ENCODE peak calls at places on chromosome 18, in five cellular contexts. B is fibroblast of lung, Y is neural progenitor cell, S is GM23248, E is keratinocyte. N is an unnamed sample.

GRCh38 chr18:36035253-36035652 is 32.1 kb downstream of the RPRD1A start:
- DNase-seq in B (peak), Y (no peak), S (peak), E (no peak), N (peak)

GRCh38 chr18:13831864-13832508 is 8.0 kb downstream of the MC5R start:
- DNase-seq in B (no peak), Y (peak), S (no peak), E (no peak), N (peak)

GRCh38 chr18:29328932-29329331 is 1152.0 kb upstream of the CDH2 start:
- DNase-seq in B (no peak), Y (no peak), S (no peak), E (no peak), N (no peak)

GRCh38 chr18:53093650-53094049 is 753.7 kb downstream of the DCC start:
- DNase-seq in B (no peak), Y (no peak), S (no peak), E (no peak), N (no peak)

GRCh38 chr18:41938445-41938844 is 16.6 kb upstream of the PIK3C3 start:
- DNase-seq in B (peak), Y (no peak), S (peak), E (no peak), N (peak)

GRCh38 chr18:40012931-40013609 is 1942.0 kb upstream of the PIK3C3 start:
- DNase-seq in B (peak), Y (no peak), S (peak), E (no peak), N (no peak)

GRCh38 chr18:11976463-11976862 is 4.8 kb upstream of the IMPA2 start:
- DNase-seq in B (no peak), Y (no peak), S (no peak), E (no peak), N (no peak)

GRCh38 chr18:62101236-62101635 is 85.6 kb downstream of the PIGN start:
- DNase-seq in B (peak), Y (no peak), S (peak), E (no peak), N (no peak)

GRCh38 chr18:45004531-45004930 is 323.8 kb downstream of the SETBP1 start:
- DNase-seq in B (peak), Y (no peak), S (peak), E (no peak), N (no peak)

GRCh38 chr18:7516505-7517117 is 50.5 kb upstream of the PTPRM start:
- DNase-seq in B (no peak), Y (no peak), S (no peak), E (no peak), N (no peak)

GRCh38 chr18:13217971-13218375 is 587 bp upstream of the LDLRAD4 start:
- DNase-seq in B (peak), Y (peak), S (no peak), E (no peak), N (no peak)

GRCh38 chr18:79523738-79524180 is 128.0 kb downstream of the NFATC1 start:
- DNase-seq in B (no peak), Y (no peak), S (no peak), E (no peak), N (no peak)

GRCh38 chr18:36808681-36809080 is 20.1 kb downstream of the TPGS2 start:
- DNase-seq in B (peak), Y (no peak), S (peak), E (no peak), N (no peak)

GRCh38 chr18:57427429-57428181 is 7.6 kb upstream of the ONECUT2 start:
- DNase-seq in B (no peak), Y (peak), S (peak), E (no peak), N (no peak)

GRCh38 chr18:8668381-8668780 is 37.0 kb upstream of the MTCL1 start:
- DNase-seq in B (no peak), Y (no peak), S (no peak), E (no peak), N (no peak)

GRCh38 chr18:9285604-9286003 is 49.0 kb upstream of the TWSG1 start:
- DNase-seq in B (no peak), Y (no peak), S (no peak), E (no peak), N (no peak)

GRCh38 chr18:61554946-61555361 is 221.7 kb downstream of the CDH20 start:
- DNase-seq in B (peak), Y (no peak), S (no peak), E (no peak), N (no peak)

GRCh38 chr18:56637897-56638231 is 528 bp downstream of the TXNL1 start:
- DNase-seq in B (no peak), Y (peak), S (no peak), E (no peak), N (peak)

GRCh38 chr18:67875936-67876335 is 359.4 kb upstream of the DSEL start:
- DNase-seq in B (peak), Y (no peak), S (no peak), E (no peak), N (peak)

GRCh38 chr18:7084080-7084765 is 33.4 kb downstream of the LAMA1 start:
- DNase-seq in B (peak), Y (no peak), S (peak), E (no peak), N (no peak)

GRCh38 chr18:44320619-44321460 is 359.8 kb upstream of the SETBP1 start:
- DNase-seq in B (no peak), Y (no peak), S (no peak), E (no peak), N (no peak)

GRCh38 chr18:69757733-69758132 is 189.9 kb downstream of the CD226 start:
- DNase-seq in B (peak), Y (peak), S (peak), E (no peak), N (peak)

GRCh38 chr18:35130236-35130635 is 89.0 kb downstream of the MAPRE2 start:
- DNase-seq in B (no peak), Y (no peak), S (no peak), E (no peak), N (no peak)

GRCh38 chr18:76495435-76496199 is 575 bp upstream of the ZNF516 start:
- DNase-seq in B (peak), Y (peak), S (peak), E (no peak), N (peak)
- TF ChIP-seq EZH2 in B (no peak), Y (no peak), S (no peak), E (no peak), N (no peak)

GRCh38 chr18:28287146-28287545 is 110.2 kb upstream of the CDH2 start:
- DNase-seq in B (no peak), Y (peak), S (no peak), E (no peak), N (no peak)
- H3K4me3 ChIP-seq in B (no peak), Y (no peak), S (no peak), E (no peak), N (no peak)

GRCh38 chr18:21826196-21826595 is 85.6 kb downstream of the MIB1 start:
- DNase-seq in B (peak), Y (peak), S (peak), E (peak), N (no peak)
- H3K27ac ChIP-seq in B (no peak), Y (peak), S (peak), E (peak), N (no peak)

DNA sequence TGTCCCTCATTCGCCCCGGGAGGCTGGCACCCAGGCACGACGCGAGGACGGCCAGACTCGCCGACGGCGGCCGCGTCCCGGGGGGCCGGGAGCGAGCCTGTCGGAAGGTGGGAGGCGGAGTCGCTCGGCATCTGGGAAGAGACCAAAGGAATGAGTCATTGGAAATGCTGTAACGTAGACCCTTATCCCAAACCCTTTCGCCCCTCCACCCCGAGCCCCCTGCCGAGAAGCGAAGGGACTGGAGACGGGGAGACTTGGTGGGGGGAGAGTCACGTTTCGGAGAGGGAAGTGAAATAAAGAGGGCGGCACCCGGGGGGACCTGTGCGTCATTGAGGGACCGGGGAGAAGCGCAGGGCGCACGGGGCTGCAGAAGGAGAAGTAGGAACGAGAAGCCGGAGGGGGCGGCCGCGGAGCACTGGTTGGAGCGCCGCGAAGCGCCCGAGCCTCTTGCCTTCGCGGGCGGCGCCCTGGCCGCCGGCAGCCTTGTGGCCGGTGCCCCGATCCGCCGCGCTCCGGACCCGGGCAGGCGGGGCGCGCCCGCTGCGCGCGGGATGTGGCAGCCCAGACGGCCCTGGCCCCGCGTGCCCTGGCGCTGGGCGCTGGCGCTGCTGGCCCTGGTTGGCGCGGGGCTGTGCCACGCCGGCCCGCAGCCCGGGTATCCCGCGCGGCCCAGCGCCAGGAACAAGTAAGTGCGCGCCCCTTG is at the start of gene EMILIN2:
- DNase-seq in B (peak), Y (peak), S (peak), E (no peak), N (peak)
- TF ChIP-seq EZH2 in B (no peak), Y (no peak), S (no peak), E (peak), N (no peak)